ENCODE peak calls at places on chromosome 1, in eight cellular contexts. E is CD8-positive, alpha-beta T cell; F is A549; V is epithelial cell of prostate; H is left lung; J is caudate nucleus; G is CD4-positive, alpha-beta T cell; O is Peyer's patch. B is an unnamed sample.

GRCh38 chr1:88685239-88685604 is 1.1 kb downstream of the PKN2 start:
- DNase-seq in F (peak), E (no peak), H (no peak), G (no peak), O (no peak), V (no peak), J (no peak), B (no peak)

GRCh38 chr1:23384312-23385058 is 14.8 kb upstream of the ZNF436 start:
- DNase-seq in G (no peak), J (no peak), V (peak), O (no peak), F (peak), H (no peak), E (no peak), B (no peak)

GRCh38 chr1:1161683-1162079 is 12.0 kb upstream of the TTLL10 start:
- DNase-seq in J (no peak), F (no peak), H (no peak), G (no peak), E (no peak), O (no peak), V (no peak), B (no peak)

GRCh38 chr1:164641353-164641730 is 82.4 kb downstream of the PBX1 start:
- DNase-seq in H (no peak), J (no peak), G (no peak), O (no peak), F (no peak), E (no peak), V (no peak), B (peak)

GRCh38 chr1:4108341-4108740 is 208.3 kb upstream of the C1orf174 start:
- DNase-seq in H (no peak), G (no peak), J (no peak), E (no peak), V (no peak), O (no peak), F (no peak), B (no peak)

GRCh38 chr1:30460661-30461060 is 262.7 kb downstream of the MATN1 start:
- DNase-seq in E (no peak), H (no peak), V (no peak), J (no peak), G (no peak), O (no peak), F (no peak), B (no peak)

GRCh38 chr1:28437924-28438699 is 67.7 kb upstream of the RCC1 start:
- DNase-seq in E (no peak), H (peak), G (no peak), O (peak), V (peak), J (peak), F (peak), B (peak)

GRCh38 chr1:12521096-12521495 is 96.9 kb downstream of the DHRS3 start:
- DNase-seq in J (no peak), G (no peak), F (no peak), H (peak), V (no peak), O (no peak), E (no peak), B (no peak)

GRCh38 chr1:77639056-77639455 is 43.4 kb downstream of the ZZZ3 start:
- DNase-seq in O (no peak), F (peak), V (no peak), J (no peak), H (no peak), G (no peak), E (no peak), B (no peak)

GRCh38 chr1:55428236-55428635 is 213.1 kb upstream of the USP24 start:
- DNase-seq in F (no peak), O (no peak), E (no peak), V (no peak), J (no peak), G (no peak), H (no peak), B (peak)
- H3K27ac ChIP-seq in F (peak), O (peak), E (no peak), V (peak), J (no peak), G (no peak), H (peak), B (peak)

GRCh38 chr1:109814993-109815786 is 51.5 kb upstream of the EPS8L3 start:
- DNase-seq in F (no peak), O (no peak), H (no peak), G (no peak), J (no peak), E (no peak), V (no peak), B (no peak)

GRCh38 chr1:109808703-109809102 is 45.0 kb upstream of the EPS8L3 start:
- DNase-seq in V (no peak), E (no peak), O (no peak), H (no peak), G (no peak), F (no peak), J (no peak), B (no peak)

GRCh38 chr1:109815809-109816791 is 52.4 kb upstream of the EPS8L3 start:
- DNase-seq in V (no peak), H (no peak), J (no peak), O (no peak), G (no peak), E (no peak), F (no peak), B (no peak)

GRCh38 chr1:109814223-109814622 is 50.5 kb upstream of the EPS8L3 start:
- DNase-seq in G (no peak), F (no peak), V (no peak), J (no peak), O (no peak), E (no peak), H (no peak), B (no peak)

DNA sequence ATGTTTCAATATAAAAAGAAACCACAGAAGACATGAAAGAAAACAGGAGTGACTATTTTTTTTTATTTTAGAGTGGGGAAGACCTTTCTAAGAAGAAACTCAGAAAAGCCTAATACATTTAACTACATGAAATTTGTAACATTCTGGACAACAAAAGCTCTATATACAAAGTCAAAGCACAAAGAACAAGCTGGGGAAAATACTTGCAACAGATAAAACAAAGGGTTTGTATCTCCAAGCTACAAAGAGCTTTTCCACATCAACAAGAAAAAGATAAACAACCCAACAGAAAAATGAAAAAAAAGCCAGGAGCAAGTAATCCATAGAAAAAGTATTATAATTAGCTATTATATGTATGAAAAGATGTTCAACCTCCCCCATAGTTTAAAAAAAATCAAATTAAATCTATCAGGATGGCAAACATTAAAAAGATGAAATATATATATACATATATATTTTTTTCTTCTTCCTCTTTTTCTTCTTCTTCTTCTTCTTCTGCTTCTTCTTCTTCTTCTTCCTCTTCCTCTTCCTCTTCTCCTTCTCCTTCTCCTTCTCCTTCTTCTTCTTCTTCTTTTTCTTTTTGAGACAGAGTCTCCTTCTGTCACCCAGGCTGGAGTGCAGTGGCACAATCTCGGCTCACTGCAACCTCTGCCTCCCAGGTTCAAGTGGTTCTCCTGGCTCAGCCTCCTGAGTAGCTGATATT is 49.1 kb upstream of the EPS8L3 start:
- DNase-seq in J (no peak), O (no peak), V (no peak), G (no peak), E (no peak), F (no peak), H (no peak), B (no peak)
- H3K27ac ChIP-seq in J (peak), O (no peak), V (no peak), G (no peak), E (no peak), F (peak), H (peak), B (no peak)

DNA sequence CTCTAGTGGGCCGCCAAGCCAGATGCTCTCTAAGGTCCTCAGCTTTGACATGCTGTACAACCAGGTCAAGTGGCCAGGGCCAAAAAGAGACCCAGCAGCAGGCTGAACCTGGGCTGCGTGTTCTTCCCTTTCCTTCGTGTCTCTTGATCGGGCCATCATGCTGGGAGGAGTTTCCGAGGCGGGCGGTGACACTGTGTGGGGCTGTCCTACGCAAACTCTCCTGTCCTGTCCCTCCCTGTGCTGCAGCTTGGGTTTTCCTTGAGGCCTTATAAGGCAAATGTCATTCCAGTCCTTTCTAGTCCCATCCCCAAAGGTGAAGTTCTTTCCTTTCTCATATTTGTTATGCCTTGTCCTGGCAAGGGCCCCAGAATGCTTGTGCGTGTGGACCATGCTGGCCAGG is 56.7 kb downstream of the ARHGEF10L start:
- DNase-seq in O (no peak), F (no peak), V (no peak), E (no peak), G (no peak), H (no peak), J (no peak), B (no peak)
- H3K27ac ChIP-seq in O (peak), F (no peak), V (no peak), E (no peak), G (no peak), H (no peak), J (no peak), B (no peak)

DNA sequence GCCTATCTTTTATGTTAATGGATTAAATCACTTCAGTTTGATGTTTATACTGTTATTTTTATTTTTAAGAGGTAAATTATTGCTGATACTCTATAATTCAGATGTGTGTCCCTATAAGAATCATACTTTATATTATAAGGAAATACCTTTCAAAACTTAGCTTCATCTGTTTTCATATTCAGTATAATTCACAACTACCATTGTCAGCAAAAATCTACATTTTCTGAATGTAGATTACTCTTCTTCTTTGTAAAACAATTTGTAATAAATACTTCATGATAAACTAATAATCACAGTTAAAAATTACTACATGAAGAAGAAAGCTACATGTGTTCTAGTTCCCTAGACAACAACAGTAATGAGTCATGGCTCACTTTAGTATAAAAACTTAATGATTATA is 115.4 kb upstream of the SERTAD4 start:
- DNase-seq in G (no peak), J (no peak), F (no peak), E (no peak), V (no peak), H (no peak), O (no peak), B (no peak)
- H3K27ac ChIP-seq in G (no peak), J (no peak), F (no peak), E (no peak), V (no peak), H (no peak), O (no peak), B (no peak)

GRCh38 chr1:229432905-229433304 is 989 bp downstream of the ACTA1 start:
- DNase-seq in F (no peak), E (no peak), H (no peak), V (no peak), G (no peak), J (no peak), O (no peak), B (no peak)

GRCh38 chr1:229433364-229434004 is 410 bp downstream of the ACTA1 start:
- DNase-seq in F (no peak), H (no peak), E (no peak), J (no peak), V (no peak), O (no peak), G (no peak), B (no peak)

GRCh38 chr1:229434005-229434640 is at the start of gene ACTA1:
- DNase-seq in G (no peak), E (no peak), H (peak), O (no peak), V (no peak), F (no peak), J (no peak), B (no peak)

GRCh38 chr1:229436178-229436577 is 2.3 kb upstream of the ACTA1 start:
- DNase-seq in O (no peak), J (no peak), H (no peak), G (no peak), V (no peak), E (no peak), F (no peak), B (no peak)

DNA sequence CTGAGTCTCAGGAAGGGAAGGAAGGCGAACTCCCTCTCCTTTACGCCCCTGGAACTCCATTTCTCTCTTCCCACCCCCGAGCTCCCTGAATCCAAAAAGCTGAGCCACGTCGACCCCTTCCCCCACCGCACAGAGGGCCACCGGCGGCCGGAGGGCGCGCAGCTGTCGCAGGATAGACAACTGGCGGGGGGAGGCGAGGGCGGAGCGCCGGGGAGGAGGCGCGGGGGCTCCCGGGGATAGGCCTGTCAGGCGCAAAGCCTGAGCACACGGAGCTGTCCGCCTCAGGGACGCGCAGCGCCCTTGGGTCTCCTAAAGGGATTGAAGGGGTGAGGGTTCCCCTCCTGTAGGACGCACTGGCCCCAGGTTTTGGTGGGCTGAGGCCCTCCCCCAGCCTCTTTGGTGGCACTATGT is 752 bp upstream of the ACTA1 start:
- DNase-seq in O (no peak), V (no peak), H (no peak), E (no peak), F (no peak), G (no peak), J (no peak), B (no peak)
- H3K27ac ChIP-seq in O (no peak), V (no peak), H (no peak), E (no peak), F (no peak), G (no peak), J (no peak), B (no peak)

GRCh38 chr1:197773856-197774255 is 1.4 kb downstream of the DENND1B start:
- DNase-seq in V (no peak), F (no peak), O (no peak), J (no peak), E (no peak), G (no peak), H (no peak), B (no peak)
- H3K27ac ChIP-seq in V (peak), F (no peak), O (peak), J (no peak), E (no peak), G (no peak), H (peak), B (no peak)

B was measured in adrenal gland.